ENCODE peak calls at places on chromosomes 2 and 18, in seven cellular contexts. One of them, this sample, is unnamed.

GRCh38 chr2:220904015-220904414 is 668.1 kb downstream of the EPHA4 start:
- DNase-seq in AG09309: no peak
- DNase-seq in cardiac fibroblast: no peak
- DNase-seq in right cardiac atrium: no peak
- DNase-seq in PC-3: no peak
- DNase-seq in neural progenitor cell: no peak
- DNase-seq in HCT116: no peak
- DNase-seq in this sample: no peak

GRCh38 chr18:8301427-8302172 is 307.6 kb upstream of the RAB12 start:
- DNase-seq in PC-3: peak; percentile 16
- DNase-seq in right cardiac atrium: no peak
- DNase-seq in neural progenitor cell: peak; percentile 30
- DNase-seq in AG09309: no peak
- DNase-seq in HCT116: no peak
- DNase-seq in cardiac fibroblast: peak; percentile 27
- DNase-seq in this sample: no peak

GRCh38 chr18:10748641-10749040 is 222.8 kb downstream of the NAPG start:
- DNase-seq in cardiac fibroblast: no peak
- DNase-seq in PC-3: peak; percentile 70
- DNase-seq in right cardiac atrium: no peak
- DNase-seq in HCT116: no peak
- DNase-seq in AG09309: no peak
- DNase-seq in neural progenitor cell: no peak
- DNase-seq in this sample: no peak

GRCh38 chr2:144162652-144163051 is 357.3 kb downstream of the ZEB2 start:
- DNase-seq in PC-3: peak; percentile 64
- DNase-seq in right cardiac atrium: no peak
- DNase-seq in cardiac fibroblast: peak; percentile 5
- DNase-seq in HCT116: peak; percentile 7
- DNase-seq in AG09309: no peak
- DNase-seq in neural progenitor cell: peak; percentile 45
- DNase-seq in this sample: no peak

GRCh38 chr2:150030440-150030839 is 442.9 kb upstream of the MMADHC start:
- DNase-seq in neural progenitor cell: no peak
- DNase-seq in cardiac fibroblast: no peak
- DNase-seq in right cardiac atrium: no peak
- DNase-seq in HCT116: no peak
- DNase-seq in AG09309: no peak
- DNase-seq in PC-3: no peak
- DNase-seq in this sample: no peak

GRCh38 chr18:65988371-65988770 is 237.6 kb downstream of the CDH7 start:
- DNase-seq in cardiac fibroblast: no peak
- DNase-seq in right cardiac atrium: no peak
- DNase-seq in PC-3: no peak
- DNase-seq in HCT116: no peak
- DNase-seq in AG09309: no peak
- DNase-seq in neural progenitor cell: no peak
- DNase-seq in this sample: no peak

GRCh38 chr2:15919716-15920444 is 20.5 kb upstream of the MYCN start:
- DNase-seq in right cardiac atrium: no peak
- DNase-seq in HCT116: no peak
- DNase-seq in neural progenitor cell: no peak
- DNase-seq in PC-3: peak; percentile 14
- DNase-seq in AG09309: no peak
- DNase-seq in cardiac fibroblast: no peak
- DNase-seq in this sample: no peak

GRCh38 chr2:106839849-106840595 is 45.9 kb downstream of the ST6GAL2 start:
- DNase-seq in AG09309: no peak
- DNase-seq in PC-3: peak; percentile 16
- DNase-seq in neural progenitor cell: peak; percentile 81
- DNase-seq in HCT116: no peak
- DNase-seq in cardiac fibroblast: no peak
- DNase-seq in right cardiac atrium: no peak
- DNase-seq in this sample: no peak

GRCh38 chr2:72846171-72847095 is 20.6 kb upstream of the EXOC6B start:
- DNase-seq in HCT116: no peak
- DNase-seq in cardiac fibroblast: no peak
- DNase-seq in PC-3: no peak
- DNase-seq in right cardiac atrium: no peak
- DNase-seq in AG09309: no peak
- DNase-seq in neural progenitor cell: no peak
- DNase-seq in this sample: no peak

GRCh38 chr2:63834401-63834800 is 7.3 kb upstream of the UGP2 start:
- DNase-seq in cardiac fibroblast: no peak
- DNase-seq in PC-3: no peak
- DNase-seq in right cardiac atrium: no peak
- DNase-seq in AG09309: no peak
- DNase-seq in neural progenitor cell: no peak
- DNase-seq in HCT116: no peak
- DNase-seq in this sample: no peak

GRCh38 chr2:105926960-105927678 is 182.4 kb downstream of the NCK2 start:
- DNase-seq in right cardiac atrium: no peak
- DNase-seq in neural progenitor cell: no peak
- DNase-seq in AG09309: no peak
- DNase-seq in PC-3: peak; percentile 40
- DNase-seq in cardiac fibroblast: no peak
- DNase-seq in HCT116: no peak
- DNase-seq in this sample: no peak

GRCh38 chr18:53380063-53380639 is 844.3 kb downstream of the MBD2 start:
- DNase-seq in AG09309: peak; percentile 1
- DNase-seq in PC-3: peak; percentile 50
- DNase-seq in HCT116: peak; percentile 19
- DNase-seq in cardiac fibroblast: peak; percentile 28
- DNase-seq in right cardiac atrium: no peak
- DNase-seq in neural progenitor cell: peak; percentile 57
- DNase-seq in this sample: no peak

GRCh38 chr18:46917808-46918600 is 602 bp downstream of the KATNAL2 start:
- DNase-seq in HCT116: no peak
- DNase-seq in neural progenitor cell: peak; percentile 48
- DNase-seq in PC-3: peak; percentile 3
- DNase-seq in right cardiac atrium: peak; percentile 66
- DNase-seq in cardiac fibroblast: peak; percentile 36
- DNase-seq in AG09309: no peak
- DNase-seq in this sample: no peak

GRCh38 chr2:235373171-235373570 is 120.7 kb upstream of the AGAP1 start:
- DNase-seq in AG09309: no peak
- DNase-seq in cardiac fibroblast: no peak
- DNase-seq in neural progenitor cell: no peak
- DNase-seq in PC-3: no peak
- DNase-seq in right cardiac atrium: no peak
- DNase-seq in HCT116: no peak
- DNase-seq in this sample: no peak

GRCh38 chr2:149894760-149895159 is 307.2 kb upstream of the MMADHC start:
- DNase-seq in cardiac fibroblast: no peak
- DNase-seq in right cardiac atrium: no peak
- DNase-seq in HCT116: no peak
- DNase-seq in PC-3: no peak
- DNase-seq in neural progenitor cell: no peak
- DNase-seq in AG09309: no peak
- DNase-seq in this sample: no peak

GRCh38 chr2:23420840-23421476 is 36.0 kb downstream of the KLHL29 start:
- DNase-seq in cardiac fibroblast: no peak
- DNase-seq in AG09309: no peak
- DNase-seq in neural progenitor cell: no peak
- DNase-seq in PC-3: no peak
- DNase-seq in HCT116: no peak
- DNase-seq in right cardiac atrium: no peak
- DNase-seq in this sample: no peak

GRCh38 chr2:75098856-75099255 is 100.5 kb downstream of the TACR1 start:
- DNase-seq in neural progenitor cell: peak; percentile 62
- DNase-seq in right cardiac atrium: no peak
- DNase-seq in AG09309: peak; percentile 16
- DNase-seq in HCT116: no peak
- DNase-seq in PC-3: peak; percentile 53
- DNase-seq in cardiac fibroblast: peak; percentile 68
- DNase-seq in this sample: no peak

GRCh38 chr2:101617786-101618185 is 79.7 kb upstream of the MAP4K4 start:
- DNase-seq in cardiac fibroblast: no peak
- DNase-seq in HCT116: no peak
- DNase-seq in right cardiac atrium: no peak
- DNase-seq in neural progenitor cell: peak; percentile 26
- DNase-seq in AG09309: no peak
- DNase-seq in PC-3: no peak
- DNase-seq in this sample: no peak

GRCh38 chr18:58143391-58143790 is 99.4 kb downstream of the NEDD4L start:
- DNase-seq in AG09309: no peak
- DNase-seq in cardiac fibroblast: peak; percentile 77
- DNase-seq in HCT116: no peak
- DNase-seq in right cardiac atrium: no peak
- DNase-seq in PC-3: no peak
- DNase-seq in neural progenitor cell: no peak
- DNase-seq in this sample: no peak

GRCh38 chr2:168998609-168999211 is 32.4 kb downstream of the ABCB11 start:
- DNase-seq in right cardiac atrium: no peak
- DNase-seq in PC-3: no peak
- DNase-seq in cardiac fibroblast: peak; percentile 39
- DNase-seq in AG09309: no peak
- DNase-seq in neural progenitor cell: no peak
- DNase-seq in HCT116: no peak
- DNase-seq in this sample: no peak

GRCh38 chr18:48678237-48679115 is 139.6 kb downstream of the CTIF start:
- DNase-seq in PC-3: no peak
- DNase-seq in right cardiac atrium: no peak
- DNase-seq in neural progenitor cell: no peak
- DNase-seq in cardiac fibroblast: no peak
- DNase-seq in HCT116: no peak
- DNase-seq in AG09309: no peak
- DNase-seq in this sample: no peak

GRCh38 chr2:230796280-230796862 is 68.4 kb upstream of the ITM2C start:
- DNase-seq in neural progenitor cell: no peak
- DNase-seq in right cardiac atrium: no peak
- DNase-seq in HCT116: no peak
- DNase-seq in cardiac fibroblast: peak; percentile 30
- DNase-seq in PC-3: peak; percentile 72
- DNase-seq in AG09309: peak; percentile 79
- DNase-seq in this sample: no peak

GRCh38 chr2:137467246-137467862 is 496.9 kb upstream of the HNMT start:
- DNase-seq in AG09309: no peak
- DNase-seq in cardiac fibroblast: peak; percentile 5
- DNase-seq in right cardiac atrium: peak; percentile 38
- DNase-seq in HCT116: no peak
- DNase-seq in PC-3: peak; percentile 71
- DNase-seq in neural progenitor cell: peak; percentile 61
- DNase-seq in this sample: no peak

GRCh38 chr2:241860184-241861078 is 1.7 kb upstream of the PDCD1 start:
- DNase-seq in HCT116: no peak
- DNase-seq in cardiac fibroblast: no peak
- DNase-seq in right cardiac atrium: peak; percentile 72
- DNase-seq in AG09309: no peak
- DNase-seq in neural progenitor cell: no peak
- DNase-seq in PC-3: no peak
- DNase-seq in this sample: no peak

GRCh38 chr18:79559121-79559835 is 120.3 kb upstream of the CTDP1 start:
- DNase-seq in AG09309: no peak
- DNase-seq in PC-3: no peak
- DNase-seq in right cardiac atrium: no peak
- DNase-seq in HCT116: no peak
- DNase-seq in neural progenitor cell: no peak
- DNase-seq in cardiac fibroblast: no peak
- DNase-seq in this sample: no peak

GRCh38 chr18:33577688-33578370 is at the start of gene ASXL3:
- DNase-seq in HCT116: no peak
- DNase-seq in neural progenitor cell: peak; percentile 80
- DNase-seq in AG09309: no peak
- DNase-seq in cardiac fibroblast: peak; percentile 5
- DNase-seq in right cardiac atrium: peak; percentile 87
- DNase-seq in PC-3: no peak
- DNase-seq in this sample: no peak

GRCh38 chr2:47345584-47345913 is 57.4 kb upstream of the MSH2 start:
- DNase-seq in AG09309: no peak
- DNase-seq in HCT116: no peak
- DNase-seq in cardiac fibroblast: no peak
- DNase-seq in PC-3: no peak
- DNase-seq in neural progenitor cell: peak; percentile 21
- DNase-seq in right cardiac atrium: no peak
- DNase-seq in this sample: no peak

GRCh38 chr18:50722311-50722710 is 97.5 kb downstream of the MRO start:
- DNase-seq in right cardiac atrium: no peak
- DNase-seq in HCT116: no peak
- DNase-seq in PC-3: no peak
- DNase-seq in AG09309: no peak
- DNase-seq in cardiac fibroblast: no peak
- DNase-seq in neural progenitor cell: no peak
- DNase-seq in this sample: no peak

GRCh38 chr2:190858817-190859216 is 21.8 kb upstream of the GLS start:
- DNase-seq in right cardiac atrium: no peak
- DNase-seq in HCT116: no peak
- DNase-seq in AG09309: no peak
- DNase-seq in neural progenitor cell: no peak
- DNase-seq in cardiac fibroblast: peak; percentile 61
- DNase-seq in PC-3: peak; percentile 70
- DNase-seq in this sample: no peak

GRCh38 chr2:30670453-30670852 is 136.8 kb downstream of the CAPN13 start:
- DNase-seq in AG09309: no peak
- DNase-seq in neural progenitor cell: no peak
- DNase-seq in HCT116: no peak
- DNase-seq in cardiac fibroblast: no peak
- DNase-seq in right cardiac atrium: no peak
- DNase-seq in PC-3: no peak
- DNase-seq in this sample: no peak

GRCh38 chr2:177164584-177165052 is 48.0 kb upstream of the HNRNPA3 start:
- DNase-seq in PC-3: peak; percentile 83
- DNase-seq in neural progenitor cell: peak; percentile 89
- DNase-seq in right cardiac atrium: peak; percentile 94
- DNase-seq in AG09309: no peak
- DNase-seq in cardiac fibroblast: peak; percentile 87
- DNase-seq in HCT116: peak; percentile 68
- DNase-seq in this sample: peak; percentile 92
- H3K4me3 ChIP-seq in PC-3: peak overlapping the region; percentile 63
- H3K4me3 ChIP-seq in neural progenitor cell: peak overlapping the region; percentile 25
- H3K4me3 ChIP-seq in right cardiac atrium: peak overlapping the region; percentile 66
- H3K4me3 ChIP-seq in AG09309: peak overlapping the region; percentile 37
- H3K4me3 ChIP-seq in cardiac fibroblast: no peak overlapping the region
- H3K4me3 ChIP-seq in HCT116: peak overlapping the region; percentile 29
- H3K4me3 ChIP-seq in this sample: peak overlapping the region; percentile 18

GRCh38 chr2:96838345-96839287 is 5.2 kb downstream of the ANKRD23 start:
- DNase-seq in neural progenitor cell: no peak
- DNase-seq in HCT116: no peak
- DNase-seq in cardiac fibroblast: no peak
- DNase-seq in right cardiac atrium: peak; percentile 49
- DNase-seq in AG09309: no peak
- DNase-seq in PC-3: no peak
- DNase-seq in this sample: no peak
- H3K4me3 ChIP-seq in neural progenitor cell: no peak overlapping the region
- H3K4me3 ChIP-seq in HCT116: no peak overlapping the region
- H3K4me3 ChIP-seq in cardiac fibroblast: no peak overlapping the region
- H3K4me3 ChIP-seq in right cardiac atrium: no peak overlapping the region
- H3K4me3 ChIP-seq in AG09309: no peak overlapping the region
- H3K4me3 ChIP-seq in PC-3: no peak overlapping the region
- H3K4me3 ChIP-seq in this sample: no peak overlapping the region

GRCh38 chr2:2056531-2056930 is 274.5 kb downstream of the MYT1L start:
- DNase-seq in PC-3: no peak
- DNase-seq in cardiac fibroblast: no peak
- DNase-seq in neural progenitor cell: no peak
- DNase-seq in AG09309: no peak
- DNase-seq in right cardiac atrium: no peak
- DNase-seq in HCT116: no peak
- DNase-seq in this sample: no peak
- H3K4me3 ChIP-seq in PC-3: no peak overlapping the region
- H3K4me3 ChIP-seq in cardiac fibroblast: no peak overlapping the region
- H3K4me3 ChIP-seq in neural progenitor cell: no peak overlapping the region
- H3K4me3 ChIP-seq in AG09309: no peak overlapping the region
- H3K4me3 ChIP-seq in right cardiac atrium: no peak overlapping the region
- H3K4me3 ChIP-seq in HCT116: no peak overlapping the region
- H3K4me3 ChIP-seq in this sample: no peak overlapping the region

GRCh38 chr18:3250237-3251107 is 2.9 kb downstream of the MYL12A start:
- DNase-seq in neural progenitor cell: no peak
- DNase-seq in right cardiac atrium: no peak
- DNase-seq in HCT116: no peak
- DNase-seq in PC-3: peak; percentile 75
- DNase-seq in AG09309: peak; percentile 52
- DNase-seq in cardiac fibroblast: peak; percentile 85
- DNase-seq in this sample: no peak
- H3K4me3 ChIP-seq in neural progenitor cell: no peak overlapping the region
- H3K4me3 ChIP-seq in right cardiac atrium: peak overlapping the region; percentile 86
- H3K4me3 ChIP-seq in HCT116: no peak overlapping the region
- H3K4me3 ChIP-seq in PC-3: peak overlapping the region; percentile 33
- H3K4me3 ChIP-seq in AG09309: no peak overlapping the region
- H3K4me3 ChIP-seq in cardiac fibroblast: no peak overlapping the region
- H3K4me3 ChIP-seq in this sample: peak overlapping the region; percentile 99